ENCODE peak calls at places on chromosomes 16 and 17, in five cellular contexts. One of them, this sample, is unnamed. For H3K4me1, the result is how much of the 10 kb centered on the place peaks cover.

GRCh38 chr17:81366648-81367047 is 28.6 kb upstream of the BAHCC1 start:
- DNase-seq in PC-3: no peak
- DNase-seq in neural progenitor cell: no peak
- DNase-seq in A549: no peak
- DNase-seq in lung: no peak
- DNase-seq in this sample: no peak

GRCh38 chr16:11111166-11111565 is 144.8 kb downstream of the SOCS1 start:
- DNase-seq in A549: no peak
- DNase-seq in neural progenitor cell: no peak
- DNase-seq in lung: no peak
- DNase-seq in PC-3: no peak
- DNase-seq in this sample: no peak

GRCh38 chr16:66844009-66844341 is 239 bp upstream of the CA7 start:
- DNase-seq in PC-3: no peak
- DNase-seq in A549: no peak
- DNase-seq in lung: no peak
- DNase-seq in neural progenitor cell: peak
- DNase-seq in this sample: peak

GRCh38 chr17:73644145-73645049 is at the start of gene SDK2:
- DNase-seq in lung: no peak
- DNase-seq in neural progenitor cell: peak
- DNase-seq in PC-3: no peak
- DNase-seq in A549: peak
- DNase-seq in this sample: no peak

GRCh38 chr17:692116-692515 is 22.5 kb downstream of the VPS53 start:
- DNase-seq in lung: no peak
- DNase-seq in neural progenitor cell: no peak
- DNase-seq in A549: no peak
- DNase-seq in PC-3: peak
- DNase-seq in this sample: no peak

GRCh38 chr16:56244612-56245011 is 53.3 kb downstream of the GNAO1 start:
- DNase-seq in lung: no peak
- DNase-seq in A549: no peak
- DNase-seq in PC-3: no peak
- DNase-seq in neural progenitor cell: no peak
- DNase-seq in this sample: no peak

GRCh38 chr17:31495049-31495885 is 103.8 kb downstream of the RAB11FIP4 start:
- DNase-seq in PC-3: peak
- DNase-seq in lung: no peak
- DNase-seq in neural progenitor cell: no peak
- DNase-seq in A549: no peak
- DNase-seq in this sample: no peak

GRCh38 chr17:29619251-29619650 is 3.5 kb downstream of the CORO6 start:
- DNase-seq in PC-3: no peak
- DNase-seq in neural progenitor cell: peak
- DNase-seq in lung: no peak
- DNase-seq in A549: no peak
- DNase-seq in this sample: no peak

GRCh38 chr17:77130521-77130920 is 10.2 kb upstream of the SEC14L1 start:
- DNase-seq in PC-3: no peak
- DNase-seq in A549: no peak
- DNase-seq in lung: no peak
- DNase-seq in neural progenitor cell: no peak
- DNase-seq in this sample: no peak

GRCh38 chr16:2226245-2226793 is 2.9 kb downstream of the E4F1 start:
- DNase-seq in lung: no peak
- DNase-seq in PC-3: peak
- DNase-seq in A549: no peak
- DNase-seq in neural progenitor cell: no peak
- DNase-seq in this sample: no peak

GRCh38 chr16:68503334-68503733 is 35.8 kb upstream of the ZFP90 start:
- DNase-seq in lung: no peak
- DNase-seq in A549: no peak
- DNase-seq in neural progenitor cell: no peak
- DNase-seq in PC-3: peak
- DNase-seq in this sample: no peak

GRCh38 chr17:82126479-82127314 is 28.7 kb upstream of the FASN start:
- DNase-seq in A549: no peak
- DNase-seq in PC-3: no peak
- DNase-seq in neural progenitor cell: no peak
- DNase-seq in lung: no peak
- DNase-seq in this sample: no peak

GRCh38 chr17:77465358-77466041 is 324.7 kb downstream of the SEC14L1 start:
- DNase-seq in PC-3: peak
- DNase-seq in neural progenitor cell: peak
- DNase-seq in A549: no peak
- DNase-seq in lung: peak
- DNase-seq in this sample: no peak

GRCh38 chr17:17018612-17019429 is 23.4 kb upstream of the MPRIP start:
- DNase-seq in lung: peak
- DNase-seq in A549: no peak
- DNase-seq in neural progenitor cell: no peak
- DNase-seq in PC-3: peak
- DNase-seq in this sample: peak

GRCh38 chr17:6045621-6046357 is 24.4 kb upstream of the WSCD1 start:
- DNase-seq in A549: no peak
- DNase-seq in neural progenitor cell: no peak
- DNase-seq in lung: no peak
- DNase-seq in PC-3: no peak
- DNase-seq in this sample: no peak

GRCh38 chr17:8728991-8729390 is 15.6 kb downstream of the CCDC42 start:
- DNase-seq in PC-3: no peak
- DNase-seq in A549: no peak
- DNase-seq in lung: no peak
- DNase-seq in neural progenitor cell: no peak
- DNase-seq in this sample: no peak

GRCh38 chr16:88755745-88756443 is 29.1 kb downstream of the PIEZO1 start:
- DNase-seq in neural progenitor cell: no peak
- DNase-seq in A549: no peak
- DNase-seq in PC-3: no peak
- DNase-seq in lung: no peak
- DNase-seq in this sample: no peak

GRCh38 chr17:12665263-12666210 is at the start of gene MYOCD:
- DNase-seq in neural progenitor cell: peak
- DNase-seq in PC-3: no peak
- DNase-seq in lung: no peak
- DNase-seq in A549: peak
- DNase-seq in this sample: no peak

GRCh38 chr16:15443753-15444152 is 9.4 kb downstream of the BMERB1 start:
- DNase-seq in A549: no peak
- DNase-seq in lung: no peak
- DNase-seq in PC-3: no peak
- DNase-seq in neural progenitor cell: no peak
- DNase-seq in this sample: no peak

DNA sequence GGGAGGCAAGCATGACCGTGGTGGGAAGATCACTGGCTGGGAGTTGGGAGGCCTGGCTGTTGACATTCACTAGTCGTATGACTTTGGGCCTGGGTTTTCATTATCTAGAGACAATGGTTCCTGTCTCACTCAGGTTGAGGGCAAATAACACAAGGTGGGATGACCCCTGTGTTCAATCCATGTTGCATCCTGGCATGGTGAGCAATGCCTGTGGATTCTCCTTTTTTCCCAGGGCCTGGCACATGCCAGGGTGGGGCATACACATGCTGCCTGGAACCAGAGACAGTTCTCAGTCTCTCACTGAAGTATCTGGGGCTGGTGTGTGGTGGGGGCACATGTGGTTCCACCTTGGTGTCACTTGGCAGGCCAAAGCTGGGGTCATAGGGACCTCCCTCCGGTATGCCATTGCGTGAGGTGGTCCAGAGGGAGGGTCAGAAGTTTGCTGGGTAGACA is 5.4 kb downstream of the THRA start:
- DNase-seq in neural progenitor cell: peak
- DNase-seq in PC-3: peak
- DNase-seq in lung: no peak
- DNase-seq in A549: no peak
- DNase-seq in this sample: peak
- H3K4me1 ChIP-seq in neural progenitor cell: half or more
- H3K4me1 ChIP-seq in PC-3: under half
- H3K4me1 ChIP-seq in lung: half or more
- H3K4me1 ChIP-seq in A549: half or more
- H3K4me1 ChIP-seq in this sample: half or more

DNA sequence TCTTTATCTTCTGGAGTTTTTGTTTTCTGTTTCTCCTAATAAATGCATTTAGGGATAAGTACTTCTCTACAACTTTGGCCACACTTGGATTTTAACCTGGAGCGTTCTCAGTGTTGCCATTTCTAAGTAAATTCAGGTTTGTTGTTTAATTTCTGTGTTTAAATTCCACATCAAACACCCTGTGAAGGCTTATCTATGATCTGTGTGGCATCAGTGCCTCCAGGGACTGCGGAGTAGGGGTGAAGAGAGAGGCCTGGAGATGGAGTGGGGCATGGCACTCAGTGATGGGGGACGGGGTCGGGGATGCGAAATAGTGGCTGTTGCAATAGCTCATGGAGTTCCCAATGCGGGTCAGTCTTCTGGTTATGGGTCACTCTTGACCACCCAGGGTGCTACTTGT is 294.8 kb downstream of the HS3ST3B1 start:
- DNase-seq in neural progenitor cell: no peak
- DNase-seq in lung: no peak
- DNase-seq in A549: no peak
- DNase-seq in PC-3: no peak
- DNase-seq in this sample: no peak
- TF ChIP-seq CTCF in neural progenitor cell: no peak
- TF ChIP-seq CTCF in lung: no peak
- TF ChIP-seq CTCF in A549: no peak
- TF ChIP-seq CTCF in PC-3: no peak
- TF ChIP-seq CTCF in this sample: no peak

DNA sequence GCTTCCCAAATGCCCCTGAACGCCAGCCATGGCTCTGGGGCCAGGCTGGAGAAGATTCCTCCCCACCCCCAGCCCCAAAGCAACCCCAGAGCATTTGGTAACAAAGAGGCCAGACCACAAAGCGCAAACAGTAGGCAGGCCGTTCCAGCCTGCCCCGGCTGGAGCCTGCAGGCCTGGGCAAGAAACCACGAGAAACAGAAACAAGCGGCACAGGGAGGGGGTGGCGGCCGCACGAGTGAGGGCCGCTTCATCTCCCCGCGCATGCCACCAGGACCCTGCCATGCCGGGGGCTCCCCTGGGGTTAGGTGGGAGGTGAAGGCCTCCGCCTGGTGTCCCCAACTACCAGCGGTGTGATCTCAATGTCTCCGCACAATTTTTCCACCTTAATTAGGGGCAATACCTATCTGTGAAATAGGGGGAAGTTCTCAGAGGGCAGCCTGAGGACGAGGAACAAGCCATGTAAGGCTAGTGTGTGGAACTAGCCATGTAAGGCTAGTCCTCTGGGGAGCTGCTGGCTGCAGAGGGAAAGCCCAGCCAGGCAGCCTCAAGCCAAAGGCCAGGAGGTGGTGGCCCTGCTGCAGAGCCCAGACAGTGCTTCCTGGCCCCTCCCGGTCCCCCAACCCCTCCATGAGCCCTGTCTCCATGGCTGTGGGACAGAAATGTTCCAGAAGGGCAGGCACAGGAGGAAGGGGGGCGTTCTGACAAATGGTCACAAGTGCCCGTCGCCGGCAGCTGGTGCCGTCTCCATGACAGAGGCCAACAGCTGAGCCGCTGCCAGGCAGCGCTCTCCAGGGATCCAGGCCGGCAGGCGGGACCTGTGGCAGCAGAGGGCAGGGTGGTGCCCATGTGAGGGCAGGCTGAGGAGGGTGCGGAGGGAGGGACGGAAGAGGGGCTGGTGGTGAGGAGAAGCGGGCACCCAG is 14.5 kb upstream of the MTSS2 start:
- DNase-seq in PC-3: no peak
- DNase-seq in neural progenitor cell: no peak
- DNase-seq in lung: no peak
- DNase-seq in A549: no peak
- DNase-seq in this sample: no peak
- H3K4me1 ChIP-seq in PC-3: under half
- H3K4me1 ChIP-seq in neural progenitor cell: under half
- H3K4me1 ChIP-seq in lung: under half
- H3K4me1 ChIP-seq in A549: half or more
- H3K4me1 ChIP-seq in this sample: half or more

GRCh38 chr17:64240741-64241347 is 22.2 kb downstream of the TEX2 start:
- DNase-seq in A549: no peak
- DNase-seq in lung: peak
- DNase-seq in PC-3: peak
- DNase-seq in neural progenitor cell: peak
- DNase-seq in this sample: no peak

GRCh38 chr17:64243340-64243739 is 19.7 kb downstream of the TEX2 start:
- DNase-seq in lung: no peak
- DNase-seq in PC-3: no peak
- DNase-seq in A549: no peak
- DNase-seq in neural progenitor cell: no peak
- DNase-seq in this sample: no peak

GRCh38 chr17:64236827-64237403 is 26.1 kb downstream of the TEX2 start:
- DNase-seq in neural progenitor cell: peak
- DNase-seq in lung: no peak
- DNase-seq in A549: peak
- DNase-seq in PC-3: peak
- DNase-seq in this sample: no peak

GRCh38 chr17:64242633-64243032 is 20.4 kb downstream of the TEX2 start:
- DNase-seq in lung: no peak
- DNase-seq in A549: no peak
- DNase-seq in PC-3: no peak
- DNase-seq in neural progenitor cell: no peak
- DNase-seq in this sample: no peak

DNA sequence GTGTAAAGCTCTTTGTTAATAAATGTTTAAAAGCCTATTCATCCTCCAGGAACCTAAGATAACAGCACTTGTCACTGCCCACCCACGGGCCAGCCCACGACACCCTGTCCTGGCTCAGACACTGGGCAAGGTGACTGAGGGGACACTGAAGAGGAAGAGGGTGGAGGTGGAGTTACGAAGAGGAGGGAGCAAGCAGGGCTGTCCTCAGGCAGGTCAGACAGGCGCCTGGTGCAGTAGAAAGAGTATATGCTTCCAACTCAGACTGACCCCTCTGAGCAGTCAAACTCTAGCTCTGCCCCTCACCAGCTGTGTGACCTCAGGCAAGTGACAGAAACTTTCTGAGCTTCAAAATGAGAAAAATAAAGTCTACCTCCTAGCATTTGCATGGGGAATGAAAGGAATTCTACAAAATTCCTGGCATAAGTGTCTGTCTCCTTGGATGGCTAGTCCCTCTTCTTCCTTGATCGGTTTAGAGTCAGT is 22.8 kb downstream of the TEX2 start:
- DNase-seq in A549: no peak
- DNase-seq in neural progenitor cell: peak
- DNase-seq in PC-3: no peak
- DNase-seq in lung: no peak
- DNase-seq in this sample: no peak
- TF ChIP-seq CTCF in A549: no peak
- TF ChIP-seq CTCF in neural progenitor cell: peak
- TF ChIP-seq CTCF in PC-3: no peak
- TF ChIP-seq CTCF in lung: no peak
- TF ChIP-seq CTCF in this sample: no peak

GRCh38 chr17:61249649-61250301 is 149.9 kb upstream of the TBX2 start:
- DNase-seq in PC-3: no peak
- DNase-seq in lung: no peak
- DNase-seq in neural progenitor cell: no peak
- DNase-seq in A549: no peak
- DNase-seq in this sample: no peak
- H3K4me1 ChIP-seq in PC-3: under half
- H3K4me1 ChIP-seq in lung: under half
- H3K4me1 ChIP-seq in neural progenitor cell: under half
- H3K4me1 ChIP-seq in A549: under half
- H3K4me1 ChIP-seq in this sample: under half